ENCODE peak calls at places on chromosomes 13 and 19, in ten cellular contexts. U is type B pancreatic cell; G is foreskin keratinocyte; X is tibial nerve; L is CD4-positive, alpha-beta T cell; D is HFFc6; V is GM20000; I is heart left ventricle; O is A673; Z is retinal pigment epithelial cell. M is an unnamed sample.

GRCh38 chr13:30895773-30896172 is 10.3 kb upstream of the MEDAG start:
- DNase-seq in U (no peak), G (no peak), X (peak; percentile 58), L (no peak), D (peak; percentile 74), V (no peak), I (no peak), O (no peak), Z (peak; percentile 77), M (no peak)

GRCh38 chr13:51585696-51586095 is 1.4 kb downstream of the WDFY2 start:
- DNase-seq in U (no peak), G (peak; percentile 61), X (no peak), L (no peak), D (peak; percentile 43), V (no peak), I (no peak), O (peak; percentile 56), Z (no peak), M (no peak)

GRCh38 chr13:99384468-99384867 is 77.3 kb upstream of the GPR183 start:
- DNase-seq in U (no peak), G (no peak), X (no peak), L (peak; percentile 39), D (no peak), V (no peak), I (no peak), O (no peak), Z (no peak), M (no peak)

GRCh38 chr19:18731562-18732008 is 48.1 kb downstream of the CRTC1 start:
- DNase-seq in U (peak; percentile 64), G (no peak), X (no peak), L (no peak), D (no peak), V (no peak), I (no peak), O (peak; percentile 58), Z (no peak), M (no peak)

GRCh38 chr13:108859202-108860012 is 230.0 kb downstream of the MYO16 start:
- DNase-seq in U (no peak), G (no peak), X (no peak), L (no peak), D (peak; percentile 77), V (no peak), I (no peak), O (peak; percentile 50), Z (peak; percentile 18), M (no peak)

GRCh38 chr19:19152668-19153384 is 14.5 kb upstream of the TMEM161A start:
- DNase-seq in U (no peak), G (no peak), X (no peak), L (no peak), D (no peak), V (no peak), I (no peak), O (no peak), Z (no peak), M (no peak)

GRCh38 chr19:35407619-35408018 is 36.8 kb downstream of the GPR42 start:
- DNase-seq in U (no peak), G (no peak), X (no peak), L (no peak), D (no peak), V (no peak), I (no peak), O (no peak), Z (no peak), M (no peak)

GRCh38 chr13:40600145-40600751 is 66.2 kb downstream of the FOXO1 start:
- DNase-seq in U (no peak), G (no peak), X (no peak), L (no peak), D (no peak), V (no peak), I (no peak), O (peak; percentile 3), Z (no peak), M (no peak)

GRCh38 chr19:35278578-35279284 is 3.6 kb upstream of the HAMP start:
- DNase-seq in U (no peak), G (no peak), X (no peak), L (no peak), D (no peak), V (no peak), I (no peak), O (no peak), Z (no peak), M (no peak)

GRCh38 chr13:35781661-35782060 is 305.2 kb upstream of the MAB21L1 start:
- DNase-seq in U (no peak), G (no peak), X (no peak), L (no peak), D (no peak), V (no peak), I (no peak), O (no peak), Z (no peak), M (no peak)

GRCh38 chr13:28137556-28137955 is 789 bp upstream of the PAN3 start:
- DNase-seq in U (no peak), G (no peak), X (no peak), L (no peak), D (no peak), V (no peak), I (no peak), O (no peak), Z (no peak), M (no peak)

GRCh38 chr19:10517760-10518443 is 655 bp upstream of the S1PR5 start:
- DNase-seq in U (no peak), G (no peak), X (no peak), L (no peak), D (peak; percentile 25), V (no peak), I (peak; percentile 52), O (peak; percentile 45), Z (no peak), M (no peak)

GRCh38 chr19:10516064-10516385 is 1.2 kb downstream of the S1PR5 start:
- DNase-seq in U (no peak), G (no peak), X (no peak), L (no peak), D (no peak), V (peak; percentile 9), I (no peak), O (no peak), Z (no peak), M (no peak)

GRCh38 chr19:10518444-10519361 is 1.5 kb upstream of the S1PR5 start:
- DNase-seq in U (no peak), G (no peak), X (no peak), L (no peak), D (no peak), V (peak; percentile 62), I (no peak), O (no peak), Z (no peak), M (peak; percentile 88)

GRCh38 chr19:10516671-10517286 is 468 bp downstream of the S1PR5 start:
- DNase-seq in U (no peak), G (no peak), X (no peak), L (no peak), D (peak; percentile 25), V (peak; percentile 25), I (no peak), O (no peak), Z (no peak), M (no peak)

GRCh38 chr19:10517361-10517759 is at the start of gene S1PR5:
- DNase-seq in U (no peak), G (no peak), X (no peak), L (no peak), D (no peak), V (no peak), I (peak; percentile 44), O (peak; percentile 24), Z (no peak), M (no peak)
- TF ChIP-seq CTCF in U (no peak), G (no peak), X (no peak), L (no peak), D (no peak), V (no peak), I (no peak), O (no peak), Z (no peak), M (peak; percentile 49)

GRCh38 chr13:96003304-96003703 is 49.9 kb downstream of the UGGT2 start:
- DNase-seq in U (no peak), G (no peak), X (no peak), L (no peak), D (peak; percentile 10), V (no peak), I (no peak), O (peak; percentile 4), Z (no peak), M (no peak)
- TF ChIP-seq CTCF in U (peak; percentile 16), G (peak; percentile 31), X (no peak), L (no peak), D (peak; percentile 42), V (no peak), I (no peak), O (no peak), Z (no peak), M (peak; percentile 39)

DNA sequence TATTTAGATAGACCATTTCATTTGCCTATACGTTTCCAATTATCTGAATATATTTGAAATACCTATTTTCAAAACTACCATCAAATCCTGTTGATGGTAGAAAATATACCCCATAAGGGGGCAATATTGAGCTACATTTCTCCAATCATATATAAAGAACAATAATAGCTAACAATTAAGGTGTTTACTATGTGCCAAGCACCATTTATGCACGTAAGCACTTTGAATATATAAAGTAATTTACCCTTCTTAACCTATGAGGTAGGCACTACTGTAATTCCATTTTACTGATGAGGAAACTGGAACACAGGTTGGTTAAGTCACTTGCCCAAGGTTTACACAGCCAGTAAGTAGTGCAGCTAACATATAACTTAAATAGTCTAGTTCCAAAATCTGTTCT is 79.2 kb downstream of the UBL3 start:
- DNase-seq in U (no peak), G (no peak), X (no peak), L (no peak), D (peak; percentile 37), V (peak; percentile 13), I (no peak), O (peak; percentile 49), Z (peak; percentile 4), M (no peak)
- TF ChIP-seq CTCF in U (peak; percentile 75), G (peak; percentile 74), X (peak; percentile 35), L (peak; percentile 78), D (peak; percentile 79), V (no peak), I (peak; percentile 48), O (peak; percentile 60), Z (peak; percentile 29), M (peak; percentile 86)

DNA sequence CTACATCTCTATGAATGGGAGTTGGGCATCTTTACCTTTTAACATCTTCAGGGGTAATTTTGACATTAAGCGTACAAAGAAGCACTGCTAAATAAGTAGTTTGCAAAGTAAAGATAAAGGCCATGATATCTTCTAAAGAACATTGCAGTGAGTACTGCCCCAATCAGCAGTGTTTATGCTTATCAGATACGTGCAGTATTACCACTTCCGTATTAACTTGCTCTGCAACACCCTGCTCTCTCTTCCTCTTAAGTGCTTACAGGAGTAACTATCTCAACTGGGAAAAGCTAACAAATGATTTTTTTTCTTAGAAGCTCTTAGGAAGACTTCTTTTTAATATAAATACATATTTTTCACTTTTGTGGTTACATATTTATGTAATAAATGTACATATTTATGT is 793.7 kb upstream of the SLC10A2 start:
- DNase-seq in U (no peak), G (no peak), X (no peak), L (no peak), D (no peak), V (no peak), I (no peak), O (no peak), Z (no peak), M (no peak)
- TF ChIP-seq CTCF in U (no peak), G (no peak), X (no peak), L (no peak), D (no peak), V (no peak), I (no peak), O (no peak), Z (no peak), M (no peak)